ENCODE peak calls at places on chromosomes 2 and 18, in four cellular contexts. H is HEK293T, R is K562, K is WTC11. W is an unnamed sample.

GRCh38 chr2:41141146-41141791 is 689.4 kb upstream of the SLC8A1 start:
- DNase-seq in K (no peak), H (no peak), R (no peak), W (peak)

GRCh38 chr18:79613186-79613931 is 66.2 kb upstream of the CTDP1 start:
- DNase-seq in H (no peak), R (no peak), K (no peak), W (no peak)

GRCh38 chr2:127279781-127280180 is 14.2 kb downstream of the ERCC3 start:
- DNase-seq in H (no peak), K (no peak), R (no peak), W (no peak)

GRCh38 chr2:127108090-127108523 is 1.2 kb upstream of the BIN1 start:
- DNase-seq in H (no peak), K (peak), R (no peak), W (no peak)

GRCh38 chr2:27509326-27509725 is 12.7 kb downstream of the GCKR start:
- DNase-seq in K (no peak), R (no peak), H (no peak), W (no peak)

GRCh38 chr2:174247474-174248186 is 702 bp downstream of the OLA1 start:
- DNase-seq in K (no peak), H (peak), R (peak), W (peak)

GRCh38 chr2:99748344-99748743 is 258.5 kb upstream of the REV1 start:
- DNase-seq in K (no peak), R (no peak), H (no peak), W (no peak)

GRCh38 chr18:74115046-74115445 is 32.6 kb downstream of the FBXO15 start:
- DNase-seq in R (no peak), H (no peak), K (no peak), W (no peak)

DNA sequence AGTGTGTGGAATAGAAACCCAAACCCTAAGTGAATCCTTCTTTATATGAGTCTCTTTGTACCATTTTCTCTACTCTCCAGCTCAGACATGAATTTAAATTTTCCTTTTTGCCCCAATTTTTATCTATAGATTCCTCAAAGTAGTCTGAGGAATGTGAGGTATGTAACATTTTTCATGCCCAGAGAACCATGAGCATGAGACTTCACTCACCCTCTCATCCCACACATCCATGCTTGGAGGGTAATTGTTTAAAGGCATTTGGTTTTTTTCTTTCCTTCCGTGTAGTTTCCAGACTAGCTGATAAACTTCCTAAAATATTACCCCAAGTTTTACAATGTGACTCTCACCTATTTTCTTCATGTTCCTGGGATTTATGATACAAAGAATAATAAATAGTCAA is 2056.8 kb upstream of the CELF4 start:
- DNase-seq in H (no peak), K (no peak), R (no peak), W (no peak)
- TF ChIP-seq ELF4 in H (no peak), K (no peak), R (no peak), W (no peak)

GRCh38 chr2:14634223-14634884 is 1.8 kb downstream of the LRATD1 start:
- DNase-seq in R (peak), H (peak), K (peak), W (peak)

GRCh38 chr2:14634885-14635871 is 2.7 kb downstream of the LRATD1 start:
- DNase-seq in H (peak), K (peak), R (peak), W (no peak)

GRCh38 chr2:14633031-14633430 is 514 bp downstream of the LRATD1 start:
- DNase-seq in R (no peak), H (no peak), K (peak), W (no peak)

GRCh38 chr2:14632133-14632936 is at the start of gene LRATD1:
- DNase-seq in H (peak), R (peak), K (peak), W (peak)

GRCh38 chr2:14633451-14634211 is 1.1 kb downstream of the LRATD1 start:
- DNase-seq in R (no peak), K (peak), H (no peak), W (no peak)
- TF ChIP-seq ELF4 in R (no peak), K (no peak), H (no peak), W (no peak)

GRCh38 chr2:212640428-212640827 is 101.8 kb upstream of the ERBB4 start:
- DNase-seq in R (no peak), H (no peak), K (no peak), W (no peak)
- TF ChIP-seq ELF4 in R (no peak), H (no peak), K (no peak), W (no peak)

GRCh38 chr18:61831071-61831470 is 61.7 kb downstream of the RNF152 start:
- DNase-seq in H (no peak), K (no peak), R (no peak), W (no peak)
- TF ChIP-seq ELF4 in H (no peak), K (no peak), R (no peak), W (no peak)

GRCh38 chr2:220000080-220000479 is 372.6 kb downstream of the SLC4A3 start:
- DNase-seq in H (no peak), R (no peak), K (no peak), W (no peak)

GRCh38 chr2:220000586-220000985 is 373.2 kb downstream of the SLC4A3 start:
- DNase-seq in H (no peak), R (no peak), K (no peak), W (no peak)

GRCh38 chr2:220002699-220003098 is 375.3 kb downstream of the SLC4A3 start:
- DNase-seq in H (no peak), K (no peak), R (no peak), W (no peak)

GRCh38 chr2:219998714-219999227 is 371.3 kb downstream of the SLC4A3 start:
- DNase-seq in R (no peak), K (no peak), H (no peak), W (no peak)

DNA sequence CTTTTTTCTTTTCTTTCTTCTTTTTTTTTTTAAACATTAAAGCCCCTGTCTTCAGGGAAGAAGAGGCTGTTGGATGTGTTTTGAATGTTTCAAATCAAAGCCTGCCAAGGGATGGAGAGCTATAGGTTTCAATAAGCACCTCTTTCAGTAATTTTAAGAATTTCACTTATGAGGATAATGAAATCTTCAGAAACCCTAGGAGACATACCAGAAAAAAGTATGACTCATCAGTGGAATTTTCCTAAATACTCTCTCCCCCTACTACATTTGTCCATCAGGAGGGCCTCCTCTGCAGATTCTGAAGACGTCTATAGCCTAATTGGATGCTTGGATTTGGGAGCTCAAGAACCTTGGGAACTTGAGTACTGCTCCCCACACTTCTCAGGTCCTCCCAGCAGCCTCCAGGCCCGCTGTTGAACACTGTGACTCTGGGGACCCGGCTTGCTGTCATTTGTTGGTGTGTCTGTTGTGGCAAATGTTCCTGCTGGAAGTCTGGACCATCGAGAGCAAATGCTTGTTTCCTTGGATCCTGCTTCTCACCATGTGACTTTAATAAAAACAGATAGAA is 374.3 kb downstream of the SLC4A3 start:
- DNase-seq in H (no peak), R (no peak), K (no peak), W (no peak)
- TF ChIP-seq ELF4 in H (no peak), R (no peak), K (no peak), W (no peak)

GRCh38 chr2:215771241-215771640 is 242.1 kb downstream of the MREG start:
- DNase-seq in R (no peak), H (no peak), K (no peak), W (no peak)

GRCh38 chr2:215772003-215772402 is 241.3 kb downstream of the MREG start:
- DNase-seq in H (peak), K (no peak), R (peak), W (peak)

GRCh38 chr2:215775106-215775505 is 238.2 kb downstream of the MREG start:
- DNase-seq in R (no peak), K (no peak), H (no peak), W (no peak)

GRCh38 chr2:215773728-215774127 is 239.6 kb downstream of the MREG start:
- DNase-seq in K (no peak), H (no peak), R (peak), W (peak)

GRCh38 chr2:215772634-215773563 is 240.5 kb downstream of the MREG start:
- DNase-seq in K (no peak), R (peak), H (no peak), W (no peak)
- TF ChIP-seq ELF4 in K (no peak), R (no peak), H (no peak), W (no peak)

GRCh38 chr2:68122680-68122964 is 35.1 kb upstream of the PNO1 start:
- DNase-seq in K (no peak), H (no peak), R (no peak), W (no peak)

GRCh38 chr2:68124321-68124720 is 33.4 kb upstream of the PNO1 start:
- DNase-seq in H (no peak), K (no peak), R (no peak), W (no peak)

GRCh38 chr2:68127358-68128242 is 30.1 kb upstream of the PNO1 start:
- DNase-seq in R (no peak), K (no peak), H (no peak), W (no peak)

GRCh38 chr2:68126561-68126960 is 31.1 kb upstream of the PNO1 start:
- DNase-seq in K (no peak), H (no peak), R (peak), W (no peak)

GRCh38 chr2:68125821-68126220 is 31.9 kb upstream of the PNO1 start:
- DNase-seq in H (no peak), K (no peak), R (no peak), W (no peak)
- TF ChIP-seq ELF4 in H (no peak), K (no peak), R (no peak), W (no peak)

W was measured in HepG2.